ENCODE peak calls at places on chromosomes 3 and 15, in seven cellular contexts. One of them, this sample, is unnamed.

GRCh38 chr3:95272791-95273190 is 1209.9 kb downstream of the NSUN3 start:
- DNase-seq in cardiac fibroblast: no peak
- DNase-seq in H9: no peak
- DNase-seq in fibroblast of mammary gland: no peak
- DNase-seq in fibroblast of pulmonary artery: no peak
- DNase-seq in AG04449: no peak
- DNase-seq in nephron progenitor cell: no peak
- DNase-seq in this sample: no peak

GRCh38 chr3:194577985-194578905 is 55.0 kb downstream of the TMEM44 start:
- DNase-seq in AG04449: peak
- DNase-seq in fibroblast of mammary gland: peak
- DNase-seq in H9: no peak
- DNase-seq in fibroblast of pulmonary artery: peak
- DNase-seq in cardiac fibroblast: peak
- DNase-seq in nephron progenitor cell: no peak
- DNase-seq in this sample: no peak

GRCh38 chr3:59240856-59241255 is 191.0 kb upstream of the CFAP20DC start:
- DNase-seq in AG04449: no peak
- DNase-seq in nephron progenitor cell: no peak
- DNase-seq in cardiac fibroblast: no peak
- DNase-seq in fibroblast of mammary gland: no peak
- DNase-seq in fibroblast of pulmonary artery: no peak
- DNase-seq in H9: no peak
- DNase-seq in this sample: no peak

GRCh38 chr3:188296761-188297689 is 143.1 kb downstream of the LPP start:
- DNase-seq in cardiac fibroblast: peak
- DNase-seq in nephron progenitor cell: no peak
- DNase-seq in fibroblast of mammary gland: peak
- DNase-seq in fibroblast of pulmonary artery: peak
- DNase-seq in H9: no peak
- DNase-seq in AG04449: no peak
- DNase-seq in this sample: no peak

GRCh38 chr15:33581032-33581431 is 270.3 kb downstream of the RYR3 start:
- DNase-seq in AG04449: no peak
- DNase-seq in fibroblast of pulmonary artery: peak
- DNase-seq in cardiac fibroblast: peak
- DNase-seq in fibroblast of mammary gland: peak
- DNase-seq in H9: no peak
- DNase-seq in nephron progenitor cell: no peak
- DNase-seq in this sample: no peak

GRCh38 chr3:187798126-187798525 is 52.9 kb upstream of the BCL6 start:
- DNase-seq in nephron progenitor cell: no peak
- DNase-seq in AG04449: no peak
- DNase-seq in fibroblast of pulmonary artery: no peak
- DNase-seq in cardiac fibroblast: no peak
- DNase-seq in fibroblast of mammary gland: no peak
- DNase-seq in H9: no peak
- DNase-seq in this sample: no peak

GRCh38 chr3:1792466-1792865 is 306.2 kb upstream of the CNTN4 start:
- DNase-seq in cardiac fibroblast: no peak
- DNase-seq in H9: no peak
- DNase-seq in fibroblast of pulmonary artery: no peak
- DNase-seq in fibroblast of mammary gland: no peak
- DNase-seq in AG04449: no peak
- DNase-seq in nephron progenitor cell: no peak
- DNase-seq in this sample: no peak

GRCh38 chr3:194485876-194486539 is 794 bp downstream of the ATP13A3 start:
- DNase-seq in fibroblast of mammary gland: no peak
- DNase-seq in cardiac fibroblast: peak
- DNase-seq in H9: no peak
- DNase-seq in fibroblast of pulmonary artery: peak
- DNase-seq in nephron progenitor cell: no peak
- DNase-seq in AG04449: no peak
- DNase-seq in this sample: peak

GRCh38 chr15:42549782-42550392 is 1.2 kb downstream of the HAUS2 start:
- DNase-seq in AG04449: no peak
- DNase-seq in H9: no peak
- DNase-seq in nephron progenitor cell: no peak
- DNase-seq in cardiac fibroblast: no peak
- DNase-seq in fibroblast of pulmonary artery: no peak
- DNase-seq in fibroblast of mammary gland: no peak
- DNase-seq in this sample: no peak

GRCh38 chr3:181623924-181624694 is 87.6 kb upstream of the SOX2 start:
- DNase-seq in H9: no peak
- DNase-seq in cardiac fibroblast: peak
- DNase-seq in AG04449: no peak
- DNase-seq in fibroblast of mammary gland: peak
- DNase-seq in fibroblast of pulmonary artery: peak
- DNase-seq in nephron progenitor cell: no peak
- DNase-seq in this sample: no peak

GRCh38 chr3:38158472-38158871 is 6.9 kb upstream of the OXSR1 start:
- DNase-seq in cardiac fibroblast: no peak
- DNase-seq in fibroblast of pulmonary artery: no peak
- DNase-seq in H9: no peak
- DNase-seq in fibroblast of mammary gland: no peak
- DNase-seq in nephron progenitor cell: no peak
- DNase-seq in AG04449: no peak
- DNase-seq in this sample: no peak

GRCh38 chr15:96037584-96037983 is 292.9 kb upstream of the NR2F2 start:
- DNase-seq in cardiac fibroblast: no peak
- DNase-seq in H9: no peak
- DNase-seq in AG04449: no peak
- DNase-seq in fibroblast of pulmonary artery: no peak
- DNase-seq in nephron progenitor cell: no peak
- DNase-seq in fibroblast of mammary gland: no peak
- DNase-seq in this sample: no peak

GRCh38 chr3:189041482-189042090 is 130.2 kb upstream of the TPRG1 start:
- DNase-seq in nephron progenitor cell: peak
- DNase-seq in AG04449: no peak
- DNase-seq in cardiac fibroblast: peak
- DNase-seq in fibroblast of mammary gland: peak
- DNase-seq in H9: peak
- DNase-seq in fibroblast of pulmonary artery: peak
- DNase-seq in this sample: no peak

GRCh38 chr3:47004369-47005211 is 25.1 kb downstream of the NBEAL2 start:
- DNase-seq in nephron progenitor cell: no peak
- DNase-seq in fibroblast of mammary gland: no peak
- DNase-seq in AG04449: no peak
- DNase-seq in cardiac fibroblast: no peak
- DNase-seq in H9: no peak
- DNase-seq in fibroblast of pulmonary artery: no peak
- DNase-seq in this sample: no peak

GRCh38 chr3:47007482-47008257 is 28.2 kb downstream of the NBEAL2 start:
- DNase-seq in nephron progenitor cell: no peak
- DNase-seq in fibroblast of pulmonary artery: no peak
- DNase-seq in H9: no peak
- DNase-seq in AG04449: no peak
- DNase-seq in fibroblast of mammary gland: no peak
- DNase-seq in cardiac fibroblast: no peak
- DNase-seq in this sample: no peak

GRCh38 chr3:47007001-47007400 is 27.5 kb downstream of the NBEAL2 start:
- DNase-seq in nephron progenitor cell: no peak
- DNase-seq in H9: no peak
- DNase-seq in cardiac fibroblast: no peak
- DNase-seq in fibroblast of mammary gland: no peak
- DNase-seq in AG04449: no peak
- DNase-seq in fibroblast of pulmonary artery: no peak
- DNase-seq in this sample: no peak

GRCh38 chr3:47005212-47006144 is 26.0 kb downstream of the NBEAL2 start:
- DNase-seq in fibroblast of mammary gland: no peak
- DNase-seq in nephron progenitor cell: no peak
- DNase-seq in fibroblast of pulmonary artery: no peak
- DNase-seq in AG04449: no peak
- DNase-seq in H9: no peak
- DNase-seq in cardiac fibroblast: no peak
- DNase-seq in this sample: no peak

GRCh38 chr3:47006145-47006651 is 26.7 kb downstream of the NBEAL2 start:
- DNase-seq in H9: no peak
- DNase-seq in nephron progenitor cell: no peak
- DNase-seq in cardiac fibroblast: no peak
- DNase-seq in fibroblast of mammary gland: no peak
- DNase-seq in fibroblast of pulmonary artery: no peak
- DNase-seq in AG04449: no peak
- DNase-seq in this sample: no peak
- TF ChIP-seq CTCF in H9: no peak
- TF ChIP-seq CTCF in nephron progenitor cell: no peak
- TF ChIP-seq CTCF in cardiac fibroblast: no peak
- TF ChIP-seq CTCF in fibroblast of mammary gland: no peak
- TF ChIP-seq CTCF in fibroblast of pulmonary artery: no peak
- TF ChIP-seq CTCF in AG04449: no peak
- TF ChIP-seq CTCF in this sample: no peak

GRCh38 chr15:89774492-89774891 is 1.6 kb upstream of the MESP2 start:
- DNase-seq in fibroblast of mammary gland: no peak
- DNase-seq in nephron progenitor cell: no peak
- DNase-seq in AG04449: no peak
- DNase-seq in H9: no peak
- DNase-seq in fibroblast of pulmonary artery: no peak
- DNase-seq in cardiac fibroblast: no peak
- DNase-seq in this sample: no peak

GRCh38 chr15:89770041-89770440 is 6.1 kb upstream of the MESP2 start:
- DNase-seq in nephron progenitor cell: no peak
- DNase-seq in H9: no peak
- DNase-seq in cardiac fibroblast: peak
- DNase-seq in fibroblast of mammary gland: peak
- DNase-seq in AG04449: no peak
- DNase-seq in fibroblast of pulmonary artery: peak
- DNase-seq in this sample: no peak

GRCh38 chr15:89775815-89776214 is 317 bp upstream of the MESP2 start:
- DNase-seq in nephron progenitor cell: no peak
- DNase-seq in H9: no peak
- DNase-seq in fibroblast of pulmonary artery: no peak
- DNase-seq in AG04449: no peak
- DNase-seq in cardiac fibroblast: no peak
- DNase-seq in fibroblast of mammary gland: no peak
- DNase-seq in this sample: no peak

GRCh38 chr15:89776274-89777072 is at the start of gene MESP2:
- DNase-seq in fibroblast of mammary gland: peak
- DNase-seq in fibroblast of pulmonary artery: peak
- DNase-seq in AG04449: no peak
- DNase-seq in nephron progenitor cell: peak
- DNase-seq in H9: peak
- DNase-seq in cardiac fibroblast: peak
- DNase-seq in this sample: peak

DNA sequence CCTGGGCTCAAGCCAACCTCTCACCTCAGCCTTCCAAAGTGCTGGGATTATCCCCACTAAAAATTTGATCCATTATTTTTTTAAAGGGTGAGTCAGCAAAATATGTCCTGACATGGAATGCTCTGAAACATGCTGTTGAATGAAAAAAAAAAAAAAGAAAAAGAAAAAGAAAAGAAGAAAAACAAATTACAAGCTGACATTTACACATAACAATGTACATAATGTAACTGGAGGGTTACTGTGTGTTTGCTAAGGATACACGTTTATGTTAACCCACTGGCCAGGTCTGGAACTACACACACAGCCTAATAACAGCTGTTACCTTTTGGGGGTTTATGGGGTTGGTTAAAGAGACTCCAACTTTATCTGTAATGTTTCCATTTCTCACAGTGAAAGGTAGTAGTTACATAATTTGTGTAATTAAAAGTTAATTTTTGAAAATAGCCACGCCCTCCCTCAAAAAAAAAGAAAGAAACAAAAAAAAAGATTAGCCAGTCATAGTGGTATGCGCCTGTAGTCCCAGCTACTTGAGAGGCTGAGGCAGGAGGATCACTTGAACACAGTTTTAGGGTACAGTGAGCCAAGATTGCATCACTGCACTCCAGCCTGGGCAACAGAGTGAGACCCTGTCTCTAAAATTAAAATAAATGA is 3.1 kb upstream of the MESP2 start:
- DNase-seq in fibroblast of pulmonary artery: peak
- DNase-seq in nephron progenitor cell: no peak
- DNase-seq in fibroblast of mammary gland: no peak
- DNase-seq in H9: no peak
- DNase-seq in cardiac fibroblast: peak
- DNase-seq in AG04449: no peak
- DNase-seq in this sample: no peak
- TF ChIP-seq CTCF in fibroblast of pulmonary artery: peak
- TF ChIP-seq CTCF in nephron progenitor cell: peak
- TF ChIP-seq CTCF in fibroblast of mammary gland: peak
- TF ChIP-seq CTCF in H9: peak
- TF ChIP-seq CTCF in cardiac fibroblast: peak
- TF ChIP-seq CTCF in AG04449: no peak
- TF ChIP-seq CTCF in this sample: peak

DNA sequence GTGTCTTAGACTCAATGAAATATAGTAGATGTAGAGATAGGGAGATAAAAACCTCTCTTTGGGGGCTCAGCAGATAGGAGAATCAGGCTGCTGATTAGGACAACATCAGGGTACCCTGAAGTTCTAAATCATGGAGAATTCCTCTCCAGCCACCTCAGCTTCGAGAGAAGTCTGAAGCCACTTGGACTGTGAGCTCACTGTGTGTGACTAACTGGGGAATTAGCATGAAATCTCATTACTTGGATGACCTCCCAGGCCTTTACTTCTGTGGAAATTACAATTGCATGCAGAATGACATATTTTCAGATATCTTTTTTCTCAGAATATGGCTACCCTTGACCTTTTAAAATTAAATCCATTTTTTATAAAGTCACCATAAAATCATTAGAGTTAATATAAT is 128.0 kb upstream of the MRPL3 start:
- DNase-seq in fibroblast of mammary gland: peak
- DNase-seq in nephron progenitor cell: no peak
- DNase-seq in H9: no peak
- DNase-seq in cardiac fibroblast: peak
- DNase-seq in fibroblast of pulmonary artery: no peak
- DNase-seq in AG04449: no peak
- DNase-seq in this sample: no peak
- TF ChIP-seq CTCF in fibroblast of mammary gland: no peak
- TF ChIP-seq CTCF in nephron progenitor cell: no peak
- TF ChIP-seq CTCF in H9: no peak
- TF ChIP-seq CTCF in cardiac fibroblast: no peak
- TF ChIP-seq CTCF in fibroblast of pulmonary artery: no peak
- TF ChIP-seq CTCF in AG04449: no peak
- TF ChIP-seq CTCF in this sample: no peak

GRCh38 chr3:179666030-179666429 is 13.2 kb downstream of the USP13 start:
- DNase-seq in fibroblast of pulmonary artery: no peak
- DNase-seq in nephron progenitor cell: no peak
- DNase-seq in fibroblast of mammary gland: no peak
- DNase-seq in AG04449: no peak
- DNase-seq in H9: no peak
- DNase-seq in cardiac fibroblast: no peak
- DNase-seq in this sample: no peak

GRCh38 chr3:179668429-179668828 is 15.6 kb downstream of the USP13 start:
- DNase-seq in fibroblast of mammary gland: no peak
- DNase-seq in cardiac fibroblast: no peak
- DNase-seq in nephron progenitor cell: no peak
- DNase-seq in AG04449: no peak
- DNase-seq in H9: no peak
- DNase-seq in fibroblast of pulmonary artery: no peak
- DNase-seq in this sample: no peak

GRCh38 chr3:179663093-179663492 is 10.3 kb downstream of the USP13 start:
- DNase-seq in fibroblast of pulmonary artery: no peak
- DNase-seq in cardiac fibroblast: no peak
- DNase-seq in fibroblast of mammary gland: no peak
- DNase-seq in nephron progenitor cell: no peak
- DNase-seq in H9: no peak
- DNase-seq in AG04449: no peak
- DNase-seq in this sample: no peak

GRCh38 chr3:179670311-179670710 is 17.5 kb downstream of the USP13 start:
- DNase-seq in H9: no peak
- DNase-seq in fibroblast of mammary gland: no peak
- DNase-seq in fibroblast of pulmonary artery: no peak
- DNase-seq in nephron progenitor cell: no peak
- DNase-seq in AG04449: no peak
- DNase-seq in cardiac fibroblast: no peak
- DNase-seq in this sample: no peak

GRCh38 chr3:179666436-179667035 is 13.7 kb downstream of the USP13 start:
- DNase-seq in nephron progenitor cell: no peak
- DNase-seq in fibroblast of mammary gland: no peak
- DNase-seq in H9: peak
- DNase-seq in AG04449: no peak
- DNase-seq in cardiac fibroblast: no peak
- DNase-seq in fibroblast of pulmonary artery: peak
- DNase-seq in this sample: no peak
- TF ChIP-seq CTCF in nephron progenitor cell: no peak
- TF ChIP-seq CTCF in fibroblast of mammary gland: no peak
- TF ChIP-seq CTCF in H9: peak
- TF ChIP-seq CTCF in AG04449: no peak
- TF ChIP-seq CTCF in cardiac fibroblast: no peak
- TF ChIP-seq CTCF in fibroblast of pulmonary artery: no peak
- TF ChIP-seq CTCF in this sample: no peak

This sample was measured in mesothelial cell of epicardium.